ENCODE peak calls at places on chromosomes 13 and 19, in seven cellular contexts. Y is fibroblast of lung, L is neural progenitor cell, I is A673, E is MM.1S, H is mammary epithelial cell, W is GM12878. G is an unnamed sample.

GRCh38 chr19:2129486-2129885 is 21.9 kb downstream of the AP3D1 start:
- DNase-seq in I (no peak), H (no peak), E (no peak), L (no peak), Y (no peak), W (no peak), G (no peak)

GRCh38 chr13:92297971-92298942 is 899.8 kb downstream of the GPC5 start:
- DNase-seq in W (no peak), Y (no peak), E (no peak), H (no peak), I (no peak), L (peak; percentile 23), G (no peak)

GRCh38 chr19:53945441-53945840 is 17.3 kb upstream of the CACNG8 start:
- DNase-seq in H (peak; percentile 5), Y (peak; percentile 20), W (no peak), I (no peak), E (no peak), L (peak; percentile 35), G (no peak)

GRCh38 chr19:2016041-2016807 is 710 bp upstream of the BTBD2 start:
- DNase-seq in W (peak; percentile 46), Y (peak; percentile 83), L (peak; percentile 78), H (peak; percentile 66), E (peak; percentile 71), I (peak; percentile 85), G (no peak)

GRCh38 chr13:104823709-104824108 is 1711.8 kb downstream of the EFNB2 start:
- DNase-seq in Y (no peak), I (no peak), W (no peak), L (no peak), H (no peak), E (no peak), G (no peak)

GRCh38 chr13:81551036-81551435 is 1210.1 kb upstream of the SPRY2 start:
- DNase-seq in L (no peak), I (no peak), E (no peak), Y (no peak), H (no peak), W (no peak), G (no peak)

GRCh38 chr19:29492761-29493160 is 33.0 kb upstream of the VSTM2B start:
- DNase-seq in H (no peak), E (no peak), W (no peak), L (no peak), I (no peak), Y (no peak), G (no peak)

GRCh38 chr13:52067237-52067636 is 42.7 kb downstream of the UTP14C start:
- DNase-seq in L (no peak), Y (no peak), H (no peak), W (no peak), I (no peak), E (no peak), G (no peak)

GRCh38 chr13:99894835-99895427 is 76.6 kb downstream of the ZIC5 start:
- DNase-seq in L (peak; percentile 39), Y (no peak), E (no peak), W (no peak), H (no peak), I (no peak), G (no peak)

GRCh38 chr19:40266111-40266510 is 19.0 kb downstream of the AKT2 start:
- DNase-seq in Y (no peak), H (no peak), E (no peak), I (no peak), W (no peak), L (no peak), G (no peak)

GRCh38 chr19:2721570-2722540 is 683 bp upstream of the DIRAS1 start:
- DNase-seq in W (no peak), L (no peak), E (no peak), I (no peak), H (no peak), Y (no peak), G (no peak)

GRCh38 chr13:80305737-80306136 is 35.2 kb downstream of the SPRY2 start:
- DNase-seq in L (no peak), I (peak; percentile 71), H (no peak), Y (no peak), W (no peak), E (no peak), G (no peak)

GRCh38 chr13:80309926-80310325 is 31.0 kb downstream of the SPRY2 start:
- DNase-seq in Y (no peak), E (no peak), L (no peak), I (peak; percentile 66), H (no peak), W (no peak), G (no peak)

GRCh38 chr13:80307401-80307987 is 33.4 kb downstream of the SPRY2 start:
- DNase-seq in I (no peak), L (no peak), Y (no peak), H (no peak), W (no peak), E (no peak), G (no peak)

GRCh38 chr13:80303225-80303811 is 37.6 kb downstream of the SPRY2 start:
- DNase-seq in H (no peak), L (no peak), E (no peak), W (no peak), Y (no peak), I (no peak), G (no peak)

GRCh38 chr13:80306573-80306972 is 34.4 kb downstream of the SPRY2 start:
- DNase-seq in I (no peak), H (no peak), Y (no peak), L (no peak), W (no peak), E (no peak), G (no peak)
- TF ChIP-seq EZH2 in I (no peak), H (no peak), Y (no peak), L (no peak), W (no peak), E (no peak), G (no peak)

DNA sequence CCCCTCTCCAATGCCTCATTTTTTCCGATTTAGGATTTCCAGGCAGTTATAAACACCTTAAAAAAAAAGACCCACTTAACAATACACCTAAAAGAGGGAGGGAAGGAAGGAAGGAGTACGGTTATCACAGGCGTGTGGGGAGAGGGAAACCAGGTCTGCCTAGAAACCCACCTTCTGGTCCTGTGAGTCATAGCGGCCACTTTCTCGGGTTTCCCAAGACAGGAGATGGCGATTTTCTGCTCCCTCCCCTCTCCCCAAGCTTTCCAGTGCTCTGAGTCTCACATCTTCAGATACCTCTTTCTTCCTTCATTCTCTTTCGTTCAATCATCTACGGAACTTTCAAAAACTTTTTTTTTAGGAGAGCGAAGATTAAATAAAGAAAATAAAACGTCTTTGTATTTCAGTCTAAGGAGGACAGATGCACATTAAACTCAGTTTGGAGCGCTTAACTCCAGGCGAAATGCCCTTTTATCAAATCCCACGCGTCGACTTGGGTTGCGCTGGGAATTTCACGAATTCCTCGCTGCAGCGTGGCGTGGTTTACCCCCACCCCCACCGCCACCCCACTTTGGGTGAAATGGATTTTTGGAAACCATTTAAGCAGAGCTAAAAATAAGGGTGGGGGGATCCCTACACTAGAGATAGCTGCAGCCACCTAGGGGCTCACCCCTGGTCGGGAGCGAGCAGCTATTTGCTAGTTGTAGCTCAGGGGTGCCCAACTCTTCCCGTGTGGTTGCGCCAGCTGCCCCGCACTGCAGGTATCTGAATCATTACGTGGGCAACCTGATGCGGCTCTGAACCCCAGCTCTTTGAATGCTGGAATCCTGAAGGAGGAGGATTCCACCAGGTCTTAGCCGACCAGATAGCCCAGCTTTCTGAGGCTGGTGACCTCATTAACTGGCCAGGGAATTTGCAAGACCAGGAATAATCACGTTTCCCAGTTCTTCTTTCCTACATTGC is 6.4 kb upstream of the TSHZ3 start:
- DNase-seq in Y (peak; percentile 38), H (no peak), L (peak; percentile 67), W (no peak), I (no peak), E (no peak), G (no peak)
- TF ChIP-seq EZH2 in Y (no peak), H (no peak), L (peak; percentile 38), W (no peak), I (no peak), E (no peak), G (no peak)

GRCh38 chr13:27919299-27919933 is 384 bp upstream of the PDX1 start:
- DNase-seq in L (no peak), Y (no peak), H (no peak), E (no peak), W (no peak), I (no peak), G (no peak)

GRCh38 chr13:27921421-27921960 is 1.7 kb downstream of the PDX1 start:
- DNase-seq in W (no peak), H (no peak), E (no peak), I (no peak), L (peak; percentile 43), Y (no peak), G (no peak)

GRCh38 chr13:27921961-27922910 is 2.4 kb downstream of the PDX1 start:
- DNase-seq in I (no peak), W (no peak), L (peak; percentile 34), H (no peak), Y (no peak), E (no peak), G (no peak)

GRCh38 chr13:27919934-27920676 is at the start of gene PDX1:
- DNase-seq in L (peak; percentile 82), I (peak; percentile 46), E (no peak), H (peak; percentile 46), W (no peak), Y (no peak), G (no peak)

GRCh38 chr13:27920677-27921420 is 1.0 kb downstream of the PDX1 start:
- DNase-seq in W (no peak), H (peak; percentile 39), L (peak; percentile 60), Y (no peak), I (no peak), E (no peak), G (no peak)
- TF ChIP-seq EZH2 in W (no peak), H (peak; percentile 96), L (peak; percentile 95), Y (peak; percentile 82), I (peak; percentile 59), E (no peak), G (peak; percentile 85)

DNA sequence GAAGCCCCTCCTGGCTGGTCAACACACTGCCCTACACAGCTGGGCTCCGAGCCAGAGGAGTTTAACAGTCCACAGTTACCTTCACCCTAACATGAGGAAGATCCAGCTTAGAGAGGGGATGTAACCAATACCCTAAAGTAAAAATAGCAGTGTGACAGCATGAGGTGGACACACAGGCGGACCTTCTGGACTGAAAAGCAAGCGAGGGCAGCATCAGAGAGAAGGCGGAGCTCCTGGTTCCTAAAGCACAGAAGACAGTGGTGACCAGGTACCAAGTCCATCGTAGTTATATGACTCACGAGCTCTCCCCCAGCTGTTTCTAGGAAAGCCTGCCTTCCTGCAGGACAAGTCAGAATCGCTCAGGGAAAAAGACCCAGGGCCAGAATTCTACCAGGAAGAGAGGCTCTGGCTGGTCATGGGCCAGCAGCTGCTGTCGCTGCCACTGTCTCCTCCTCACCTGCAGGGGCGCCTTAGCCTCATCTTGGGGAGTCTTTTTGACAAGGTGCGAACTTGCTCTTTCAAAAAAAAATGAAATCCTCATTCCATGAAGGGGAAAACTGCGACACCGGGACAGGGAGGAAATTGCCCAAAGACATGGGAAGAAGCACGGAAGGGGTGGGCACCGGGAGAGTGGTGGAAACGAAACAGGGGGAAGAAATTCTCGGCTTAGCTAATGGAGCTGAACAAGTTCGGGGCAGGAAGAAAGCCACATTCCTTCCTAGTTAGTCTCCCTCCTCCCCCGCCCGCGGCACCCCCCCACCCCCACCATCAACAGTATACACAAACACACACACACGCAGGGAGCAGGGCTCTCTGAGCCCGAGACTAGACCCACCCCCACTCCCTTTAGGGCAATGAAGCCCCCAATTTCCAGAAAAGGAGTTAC is 1.7 kb downstream of the ELL start:
- DNase-seq in W (no peak), I (peak; percentile 73), E (peak; percentile 83), H (peak; percentile 77), Y (peak; percentile 85), L (peak; percentile 80), G (no peak)
- TF ChIP-seq EZH2 in W (no peak), I (no peak), E (no peak), H (no peak), Y (no peak), L (no peak), G (no peak)